ENCODE peak calls at places on chromosomes 2 and 18, in four cellular contexts. S is K562, I is colonic mucosa, L is IMR-90. A is an unnamed sample. For H3K4me1, the result is how much of the 10 kb centered on the place peaks cover.

GRCh38 chr2:120520929-120521912 is 175.3 kb downstream of the INHBB start:
- DNase-seq in S (peak), I (peak), L (peak), A (peak)

GRCh38 chr2:26457241-26457666 is 20.7 kb downstream of the OTOF start:
- DNase-seq in S (no peak), I (no peak), L (no peak), A (peak)

GRCh38 chr2:11688222-11689069 is 18.5 kb upstream of the NTSR2 start:
- DNase-seq in S (peak), I (peak), L (peak), A (peak)

GRCh38 chr2:27085670-27086089 is 892 bp upstream of the KHK start:
- DNase-seq in S (peak), I (peak), L (peak), A (peak)

GRCh38 chr2:151251012-151251411 is 10.7 kb downstream of the RBM43 start:
- DNase-seq in S (no peak), I (no peak), L (peak), A (no peak)

GRCh38 chr18:55997156-55997561 is 409.2 kb upstream of the TCF4 start:
- DNase-seq in S (no peak), I (no peak), L (no peak), A (no peak)

GRCh38 chr18:35369126-35369525 is 8.0 kb downstream of the ZNF396 start:
- DNase-seq in S (no peak), I (no peak), L (peak), A (no peak)

GRCh38 chr2:5845798-5846197 is 153.6 kb downstream of the SOX11 start:
- DNase-seq in S (no peak), I (no peak), L (no peak), A (peak)

GRCh38 chr2:119332953-119333352 is 33.7 kb downstream of the C2orf76 start:
- DNase-seq in S (no peak), I (no peak), L (no peak), A (no peak)

DNA sequence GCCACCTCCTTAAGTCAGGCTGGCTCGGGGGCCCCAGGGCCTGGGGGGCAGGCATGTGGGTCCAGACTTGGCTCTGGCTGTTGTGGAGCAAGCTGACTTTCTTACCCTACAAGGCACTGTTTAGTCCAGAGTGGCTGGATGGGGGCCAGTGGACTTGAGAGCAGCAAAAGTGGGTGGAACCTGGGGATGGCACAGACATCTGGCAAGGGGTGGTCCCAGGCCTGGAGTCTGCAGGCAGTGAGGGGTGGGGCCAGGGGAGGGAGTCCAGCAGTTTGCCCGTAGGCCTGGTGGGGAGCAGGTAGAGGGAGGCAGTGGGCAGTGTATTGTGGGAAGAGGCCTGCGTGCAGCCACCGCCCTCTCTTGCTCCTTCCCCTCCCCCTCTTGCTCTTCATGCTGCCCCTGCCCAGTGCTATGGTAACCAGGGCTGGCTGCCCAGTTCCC is 19.1 kb downstream of the SPEG start:
- DNase-seq in S (no peak), I (no peak), L (peak), A (peak)
- H3K9ac ChIP-seq in S (peak), I (no peak), L (peak), A (no peak)

DNA sequence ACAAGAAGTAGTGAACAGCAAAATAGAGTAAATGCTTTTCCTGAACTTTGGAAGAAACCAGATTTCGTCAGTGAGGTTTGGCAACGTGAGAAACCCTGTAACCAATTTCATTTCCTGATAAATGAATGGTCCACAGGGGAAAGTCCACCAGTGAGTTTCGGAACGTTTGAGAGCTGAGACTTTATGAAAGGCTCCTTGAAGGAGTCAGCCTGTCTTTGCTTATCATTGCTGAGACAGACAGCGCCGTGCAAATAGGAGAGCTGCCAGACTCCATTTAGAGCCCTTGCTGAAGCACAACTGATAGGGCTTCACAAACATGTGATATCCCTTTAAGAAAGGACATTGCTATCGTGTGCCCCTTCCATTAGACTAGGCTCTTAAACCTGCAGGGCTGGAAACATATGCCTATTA is 121.8 kb upstream of the SMAD7 start:
- DNase-seq in S (peak), I (peak), L (peak), A (no peak)
- H3K4me3 ChIP-seq in S (peak), I (no peak), L (no peak), A (no peak)

GRCh38 chr18:2967820-2968219 is 45.1 kb downstream of the LPIN2 start:
- DNase-seq in S (no peak), I (no peak), L (no peak), A (no peak)

GRCh38 chr18:2967357-2967756 is 45.6 kb downstream of the LPIN2 start:
- DNase-seq in S (no peak), I (no peak), L (no peak), A (no peak)

GRCh38 chr18:2970344-2970743 is 42.6 kb downstream of the LPIN2 start:
- DNase-seq in S (no peak), I (no peak), L (no peak), A (no peak)

GRCh38 chr18:2969695-2970094 is 43.2 kb downstream of the LPIN2 start:
- DNase-seq in S (no peak), I (no peak), L (no peak), A (no peak)

DNA sequence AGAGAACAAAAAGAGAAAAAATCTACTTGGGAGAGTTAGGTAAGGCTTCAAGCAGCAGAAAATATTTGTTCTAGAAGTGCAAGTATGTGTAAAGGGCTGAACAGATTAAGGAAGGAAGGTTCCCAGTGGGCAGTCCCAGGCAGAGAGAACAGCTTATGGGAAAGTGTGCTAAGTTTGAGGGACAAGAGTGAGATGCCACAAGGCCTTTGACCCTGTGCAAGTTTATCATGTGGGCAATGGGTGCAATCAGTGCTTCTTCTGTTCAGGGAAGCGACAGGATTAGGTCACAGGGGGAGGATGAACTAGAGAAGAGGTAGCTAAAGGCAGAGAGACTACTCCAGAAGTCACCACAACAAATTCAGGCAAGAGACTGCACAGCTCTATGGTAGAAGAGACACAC is 44.4 kb downstream of the LPIN2 start:
- DNase-seq in S (no peak), I (no peak), L (no peak), A (no peak)
- H3K4me1 ChIP-seq in S (under half), I (under half), L (under half), A (under half)

DNA sequence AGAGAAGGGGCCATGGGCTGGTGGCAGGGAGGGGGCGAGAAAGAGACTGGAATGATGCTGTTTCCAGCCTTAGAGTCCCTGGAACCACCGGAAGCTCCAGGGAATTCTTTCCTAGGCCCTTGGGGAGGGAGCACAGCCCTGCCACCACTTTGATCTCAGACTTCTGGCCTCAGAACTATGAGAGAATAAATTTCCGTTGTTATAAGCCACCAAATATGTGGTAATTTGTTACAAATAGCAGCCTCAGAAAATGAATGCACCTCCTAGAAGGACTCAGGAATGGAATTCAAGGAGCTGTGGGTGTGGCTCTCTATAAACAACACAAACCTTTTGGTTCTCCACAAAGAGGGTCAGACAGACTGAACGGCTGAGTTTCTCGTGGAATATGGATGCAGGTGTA is 144.4 kb downstream of the ACKR3 start:
- DNase-seq in S (no peak), I (no peak), L (no peak), A (no peak)
- H3K9ac ChIP-seq in S (no peak), I (no peak), L (no peak), A (no peak)

GRCh38 chr2:152407806-152408205 is 72.8 kb downstream of the FMNL2 start:
- DNase-seq in S (no peak), I (no peak), L (no peak), A (no peak)
- H3K4me3 ChIP-seq in S (no peak), I (no peak), L (no peak), A (peak)

GRCh38 chr2:210007895-210008294 is 5.5 kb downstream of the RPE start:
- DNase-seq in S (no peak), I (no peak), L (peak), A (no peak)

GRCh38 chr2:210003394-210003793 is 956 bp downstream of the RPE start:
- DNase-seq in S (no peak), I (no peak), L (no peak), A (no peak)

GRCh38 chr2:210000464-210001324 is 1.7 kb upstream of the RPE start:
- DNase-seq in S (no peak), I (no peak), L (no peak), A (no peak)

GRCh38 chr2:210002158-210003157 is at the start of gene RPE:
- DNase-seq in S (peak), I (peak), L (peak), A (peak)

GRCh38 chr2:210004893-210005292 is 2.5 kb downstream of the RPE start:
- DNase-seq in S (no peak), I (no peak), L (no peak), A (no peak)
- H3K4me1 ChIP-seq in S (under half), I (under half), L (under half), A (under half)

GRCh38 chr2:148922776-148923175 is 47.7 kb downstream of the KIF5C start:
- DNase-seq in S (no peak), I (no peak), L (no peak), A (no peak)

GRCh38 chr2:148930046-148930775 is 55.2 kb downstream of the KIF5C start:
- DNase-seq in S (no peak), I (no peak), L (no peak), A (no peak)

GRCh38 chr2:148928395-148928794 is 53.4 kb downstream of the KIF5C start:
- DNase-seq in S (no peak), I (no peak), L (no peak), A (no peak)

GRCh38 chr2:148927010-148927409 is 52.0 kb downstream of the KIF5C start:
- DNase-seq in S (peak), I (peak), L (no peak), A (no peak)

DNA sequence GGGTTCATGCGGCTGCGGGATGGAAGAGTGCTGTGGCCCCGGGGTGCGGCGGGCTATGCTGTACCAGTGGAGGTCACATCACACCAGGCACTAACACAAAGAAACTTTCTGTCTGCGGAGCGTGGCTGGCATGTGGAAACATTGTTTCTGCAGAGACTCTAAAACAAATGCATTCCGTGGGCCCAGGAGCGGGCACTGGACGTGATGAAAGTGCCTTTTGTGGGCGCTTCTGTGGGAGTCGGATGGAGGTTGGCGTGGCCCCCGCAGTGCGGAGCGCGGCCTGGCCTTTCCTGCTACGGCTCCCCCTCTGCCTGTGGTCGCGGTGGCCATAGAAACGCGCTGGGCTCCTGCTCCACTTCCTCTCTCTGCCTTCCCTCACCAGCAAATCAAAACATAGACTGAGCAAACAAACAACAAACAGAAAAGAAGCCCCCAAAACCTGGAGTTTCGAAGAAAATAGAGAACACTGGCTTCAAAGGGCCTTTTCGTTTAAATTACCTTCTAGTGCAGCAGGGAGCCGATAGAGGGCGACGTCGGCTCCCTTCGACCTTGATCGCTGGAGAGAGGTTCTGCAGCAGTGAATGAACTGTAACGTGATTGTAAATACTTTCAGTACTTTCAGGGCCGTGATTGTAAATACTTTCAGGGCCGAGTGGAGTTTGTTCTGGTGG is 51.4 kb downstream of the KIF5C start:
- DNase-seq in S (peak), I (peak), L (peak), A (peak)
- H3K9ac ChIP-seq in S (peak), I (peak), L (no peak), A (no peak)

GRCh38 chr18:28466213-28466612 is 289.3 kb upstream of the CDH2 start:
- DNase-seq in S (no peak), I (no peak), L (no peak), A (no peak)

GRCh38 chr18:28468903-28469302 is 292.0 kb upstream of the CDH2 start:
- DNase-seq in S (no peak), I (no peak), L (no peak), A (no peak)

DNA sequence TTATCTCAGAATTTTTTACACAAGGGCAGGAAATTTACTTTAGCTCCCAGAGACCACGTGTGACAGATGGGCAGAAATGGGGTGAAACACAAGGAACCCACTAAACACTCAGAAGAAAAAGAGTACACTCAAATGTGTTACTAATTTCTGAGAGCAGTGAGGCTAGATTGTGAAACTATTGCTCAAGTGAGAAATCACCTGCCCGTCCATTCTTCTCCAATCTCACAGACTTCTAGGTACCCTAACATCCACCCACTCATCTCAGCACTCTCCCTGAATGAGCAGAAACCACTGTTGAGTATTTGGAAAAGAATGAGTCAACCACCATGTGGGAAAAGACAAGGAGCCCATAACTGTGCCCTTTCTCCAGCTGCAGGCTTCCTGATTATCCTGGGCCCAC is 293.0 kb upstream of the CDH2 start:
- DNase-seq in S (no peak), I (no peak), L (no peak), A (no peak)
- H3K4me3 ChIP-seq in S (no peak), I (no peak), L (no peak), A (no peak)

GRCh38 chr18:7584646-7585271 is 17.6 kb downstream of the PTPRM start:
- DNase-seq in S (no peak), I (no peak), L (no peak), A (no peak)
- H3K4me1 ChIP-seq in S (under half), I (under half), L (under half), A (under half)

DNA sequence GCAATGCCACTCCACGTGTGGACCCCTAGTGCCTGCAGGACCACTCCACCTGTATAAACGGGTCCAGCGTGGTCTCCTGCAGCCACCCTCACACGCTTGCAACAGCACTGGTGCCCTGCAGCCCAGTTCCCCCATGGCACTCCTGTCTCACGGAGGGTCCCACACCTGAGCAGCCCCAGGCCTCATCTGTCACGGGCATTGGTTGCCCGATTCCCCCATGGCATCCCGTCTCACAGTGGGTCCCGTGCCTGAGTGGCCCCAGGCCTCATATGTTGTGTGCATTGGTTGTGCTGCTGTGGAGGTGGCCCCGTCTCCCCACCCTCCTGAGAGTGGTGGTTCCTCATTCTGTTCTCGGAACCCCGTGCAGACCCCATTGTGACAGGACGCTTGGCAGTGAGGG is 43.4 kb downstream of the CTDP1 start:
- DNase-seq in S (no peak), I (no peak), L (no peak), A (no peak)
- H3K9ac ChIP-seq in S (no peak), I (no peak), L (no peak), A (no peak)